ENCODE peak calls at places on chromosome 9, in eight cellular contexts. H, Q, F, I, C, L, T and U are unnamed samples.

GRCh38 chr9:96135071-96135825 is 166.7 kb downstream of the HSD17B3 start:
- DNase-seq in H (peak; percentile 60), Q (no peak), F (peak; percentile 52), I (no peak), C (no peak), L (peak; percentile 50), T (no peak), U (no peak)

GRCh38 chr9:92247981-92248380 is 45.5 kb downstream of the IARS1 start:
- DNase-seq in H (no peak), Q (no peak), F (no peak), I (no peak), C (no peak), L (no peak), T (no peak), U (no peak)

GRCh38 chr9:137642892-137643291 is 24.1 kb downstream of the EHMT1 start:
- DNase-seq in H (no peak), Q (no peak), F (no peak), I (no peak), C (no peak), L (no peak), T (no peak), U (no peak)

GRCh38 chr9:91188719-91189590 is 172.8 kb downstream of the AUH start:
- DNase-seq in H (no peak), Q (no peak), F (no peak), I (no peak), C (no peak), L (no peak), T (no peak), U (no peak)

GRCh38 chr9:77751341-77752091 is 103.4 kb upstream of the GNA14 start:
- DNase-seq in H (peak; percentile 81), Q (no peak), F (peak; percentile 80), I (peak; percentile 17), C (peak; percentile 80), L (peak; percentile 86), T (peak; percentile 70), U (no peak)

GRCh38 chr9:100436566-100436965 is 9.6 kb downstream of the MSANTD3 start:
- DNase-seq in H (no peak), Q (no peak), F (no peak), I (no peak), C (no peak), L (no peak), T (no peak), U (no peak)

GRCh38 chr9:130137870-130138653 is 34.1 kb upstream of the NCS1 start:
- DNase-seq in H (peak; percentile 98), Q (no peak), F (peak; percentile 98), I (no peak), C (peak; percentile 88), L (peak; percentile 99), T (peak; percentile 67), U (no peak)

GRCh38 chr9:109319072-109319630 is 1.7 kb downstream of the EPB41L4B start:
- DNase-seq in H (no peak), Q (peak; percentile 54), F (no peak), I (no peak), C (no peak), L (peak; percentile 32), T (peak; percentile 49), U (no peak)

GRCh38 chr9:114166606-114167572 is 11.6 kb downstream of the COL27A1 start:
- DNase-seq in H (no peak), Q (no peak), F (peak; percentile 3), I (no peak), C (no peak), L (no peak), T (no peak), U (no peak)

GRCh38 chr9:96246267-96246671 is 55.7 kb downstream of the HSD17B3 start:
- DNase-seq in H (no peak), Q (no peak), F (no peak), I (no peak), C (no peak), L (no peak), T (no peak), U (no peak)

GRCh38 chr9:84397151-84397728 is 56.7 kb upstream of the SLC28A3 start:
- DNase-seq in H (peak; percentile 63), Q (peak; percentile 76), F (peak; percentile 20), I (peak; percentile 79), C (no peak), L (peak; percentile 50), T (peak; percentile 82), U (peak; percentile 45)

GRCh38 chr9:250039-250438 is 35.4 kb downstream of the DOCK8 start:
- DNase-seq in H (no peak), Q (no peak), F (no peak), I (no peak), C (peak; percentile 41), L (no peak), T (no peak), U (no peak)

GRCh38 chr9:99231708-99232107 is 9.6 kb downstream of the SEC61B start:
- DNase-seq in H (peak; percentile 11), Q (no peak), F (no peak), I (no peak), C (no peak), L (no peak), T (peak; percentile 53), U (no peak)

GRCh38 chr9:94985649-94986048 is 259.1 kb downstream of the AOPEP start:
- DNase-seq in H (no peak), Q (no peak), F (no peak), I (no peak), C (no peak), L (peak; percentile 44), T (no peak), U (no peak)

GRCh38 chr9:93098236-93098946 is 2.4 kb downstream of the CARD19 start:
- DNase-seq in H (peak; percentile 98), Q (peak; percentile 82), F (peak; percentile 97), I (no peak), C (peak; percentile 84), L (peak; percentile 99), T (no peak), U (peak; percentile 8)

DNA sequence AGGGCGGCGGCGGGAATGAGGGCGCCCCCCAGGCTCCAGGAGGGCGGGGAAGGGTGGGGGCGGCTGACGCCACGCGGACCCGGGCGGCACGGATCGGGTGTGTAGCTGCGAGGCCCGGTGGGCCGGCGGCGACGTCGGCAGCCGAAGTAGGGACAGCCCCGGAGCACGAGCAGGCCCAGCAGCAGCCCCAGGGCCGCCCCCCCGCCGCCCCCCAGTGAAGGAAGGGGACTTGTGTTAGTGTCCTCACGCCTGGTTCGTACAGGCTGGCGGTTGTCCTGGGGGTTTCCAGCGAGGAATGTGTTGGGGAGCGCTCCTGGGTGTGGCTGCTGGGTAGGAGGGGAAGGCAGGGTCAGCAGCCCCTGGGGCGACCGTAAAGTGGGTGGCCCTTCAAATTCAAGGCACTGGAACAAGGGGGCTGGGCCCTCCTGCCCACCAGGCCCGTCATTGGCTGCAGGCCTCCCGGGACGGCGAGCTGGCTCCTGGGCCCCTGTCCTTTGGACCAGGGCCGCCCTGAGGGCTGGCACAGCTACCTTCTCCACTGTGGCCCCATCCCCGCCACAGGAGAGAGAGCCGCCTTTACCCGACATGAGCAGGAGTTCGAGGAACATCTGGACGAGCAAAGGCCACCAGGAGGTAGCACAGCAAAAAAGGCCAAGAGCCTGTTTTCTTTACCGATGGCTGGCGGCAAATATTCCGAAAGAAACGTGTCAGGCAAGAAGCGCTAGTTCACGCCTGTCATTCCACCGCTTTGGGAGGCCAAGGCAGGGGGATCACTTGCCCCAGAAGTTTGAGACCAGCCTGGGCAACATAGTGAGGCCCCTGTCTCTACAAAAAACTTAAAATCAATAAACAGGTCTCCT is 814 bp upstream of the TMEM250 start:
- DNase-seq in H (peak; percentile 19), Q (peak; percentile 47), F (no peak), I (no peak), C (no peak), L (peak; percentile 47), T (peak; percentile 51), U (no peak)
- TF ChIP-seq CTCF in H (no peak), Q (no peak), F (no peak), I (no peak), C (no peak), L (no peak), T (no peak), U (no peak)

GRCh38 chr9:134554750-134555655 is 86.6 kb upstream of the COL5A1 start:
- DNase-seq in H (peak; percentile 38), Q (no peak), F (peak; percentile 77), I (no peak), C (no peak), L (peak; percentile 86), T (peak; percentile 40), U (no peak)
- TF ChIP-seq CTCF in H (no peak), Q (no peak), F (no peak), I (no peak), C (no peak), L (no peak), T (no peak), U (no peak)

GRCh38 chr9:121800376-121800775 is 148.9 kb downstream of the DAB2IP start:
- DNase-seq in H (no peak), Q (no peak), F (no peak), I (no peak), C (no peak), L (no peak), T (no peak), U (no peak)
- TF ChIP-seq CTCF in H (no peak), Q (no peak), F (no peak), I (no peak), C (no peak), L (no peak), T (no peak), U (no peak)

GRCh38 chr9:15824310-15824709 is 271.5 kb downstream of the CCDC171 start:
- DNase-seq in H (peak; percentile 21), Q (no peak), F (no peak), I (no peak), C (no peak), L (peak; percentile 7), T (peak; percentile 7), U (no peak)
- TF ChIP-seq CTCF in H (no peak), Q (no peak), F (peak; percentile 11), I (no peak), C (peak; percentile 35), L (peak; percentile 7), T (peak; percentile 34), U (peak; percentile 15)